ENCODE peak calls at places on chromosomes 4 and X, in eight cellular contexts. C is progenitor cell of endocrine pancreas, T is NCI-H146, H is astrocyte of the cerebellum, N is T-helper 9 cell, L is HuH-7.5, Z is left cardiac atrium, K is lower lobe of right lung. R is an unnamed sample.

GRCh38 chr4:82519776-82520175 is 42.0 kb downstream of the TMEM150C start:
- DNase-seq in C (no peak), T (no peak), H (no peak), N (no peak), L (no peak), Z (no peak), K (no peak), R (no peak)

GRCh38 chr4:16237715-16238114 is 11.4 kb upstream of the TAPT1 start:
- DNase-seq in C (no peak), T (no peak), H (no peak), N (no peak), L (no peak), Z (no peak), K (no peak), R (no peak)

GRCh38 chr4:1359161-1359535 is 12.1 kb downstream of the UVSSA start:
- DNase-seq in C (no peak), T (no peak), H (no peak), N (no peak), L (no peak), Z (no peak), K (no peak), R (no peak)

GRCh38 chr4:6055436-6055835 is 37.2 kb upstream of the C4orf50 start:
- DNase-seq in C (no peak), T (no peak), H (no peak), N (no peak), L (no peak), Z (no peak), K (no peak), R (no peak)

GRCh38 chr4:71461422-71461821 is 122.6 kb downstream of the SLC4A4 start:
- DNase-seq in C (no peak), T (no peak), H (no peak), N (no peak), L (no peak), Z (no peak), K (no peak), R (no peak)

GRCh38 chr4:726235-726787 is 20.7 kb downstream of the PCGF3 start:
- DNase-seq in C (no peak), T (no peak), H (no peak), N (no peak), L (no peak), Z (no peak), K (no peak), R (no peak)

GRCh38 chr4:169398294-169398693 is 127.5 kb upstream of the SH3RF1 start:
- DNase-seq in C (no peak), T (no peak), H (peak), N (no peak), L (no peak), Z (no peak), K (no peak), R (no peak)

GRCh38 chr4:48429709-48430474 is 53.3 kb upstream of the SLC10A4 start:
- DNase-seq in C (no peak), T (no peak), H (no peak), N (no peak), L (no peak), Z (no peak), K (no peak), R (no peak)

GRCh38 chr4:152554742-152555141 is 18.9 kb upstream of the FBXW7 start:
- DNase-seq in C (no peak), T (no peak), H (no peak), N (no peak), L (no peak), Z (no peak), K (no peak), R (no peak)

GRCh38 chr4:73589887-73590801 is 30.1 kb downstream of the RASSF6 start:
- DNase-seq in C (no peak), T (peak), H (no peak), N (no peak), L (no peak), Z (no peak), K (no peak), R (no peak)

GRCh38 chr4:179624768-179625181 is 2182.5 kb upstream of the AGA start:
- DNase-seq in C (no peak), T (no peak), H (peak), N (no peak), L (no peak), Z (no peak), K (no peak), R (no peak)

GRCh38 chr4:123786955-123787354 is 390.4 kb downstream of the SPRY1 start:
- DNase-seq in C (no peak), T (no peak), H (peak), N (no peak), L (no peak), Z (peak), K (peak), R (peak)

GRCh38 chr4:101009471-101009870 is 337.9 kb downstream of the PPP3CA start:
- DNase-seq in C (no peak), T (no peak), H (no peak), N (no peak), L (no peak), Z (no peak), K (no peak), R (no peak)

GRCh38 chr4:4871267-4872147 is 12.0 kb downstream of the MSX1 start:
- DNase-seq in C (no peak), T (no peak), H (no peak), N (no peak), L (no peak), Z (no peak), K (no peak), R (no peak)

GRCh38 chr4:175716956-175717355 is 95.1 kb downstream of the GPM6A start:
- DNase-seq in C (no peak), T (no peak), H (no peak), N (no peak), L (no peak), Z (no peak), K (no peak), R (no peak)

GRCh38 chrX:149568701-149569296 is 18.5 kb downstream of the MAGEA9B start:
- DNase-seq in C (no peak), T (no peak), H (no peak), N (no peak), L (no peak), Z (no peak), K (no peak), R (no peak)

GRCh38 chrX:150761176-150761818 is 68.1 kb downstream of the MTMR1 start:
- DNase-seq in C (no peak), T (no peak), H (no peak), N (no peak), L (no peak), Z (no peak), K (no peak), R (no peak)

GRCh38 chrX:69102805-69103204 is 62.4 kb downstream of the PJA1 start:
- DNase-seq in C (no peak), T (no peak), H (no peak), N (no peak), L (no peak), Z (no peak), K (no peak), R (no peak)

GRCh38 chr4:94298725-94299252 is 43.8 kb downstream of the HPGDS start:
- DNase-seq in C (no peak), T (no peak), H (no peak), N (no peak), L (peak), Z (no peak), K (no peak), R (no peak)

GRCh38 chrX:63394872-63395271 is 43.7 kb upstream of the SPIN4 start:
- DNase-seq in C (no peak), T (no peak), H (no peak), N (no peak), L (no peak), Z (no peak), K (no peak), R (no peak)

GRCh38 chr4:2537011-2537830 is 774 bp downstream of the FAM193A start:
- DNase-seq in C (peak), T (peak), H (no peak), N (peak), L (no peak), Z (peak), K (peak), R (peak)

GRCh38 chrX:267771-268261 is 13.4 kb upstream of the PLCXD1 start:
- DNase-seq in C (no peak), T (no peak), H (no peak), N (no peak), L (no peak), Z (peak), K (peak), R (peak)

R was measured in testis.